ENCODE peak calls at places on chromosomes 4 and X, in nine cellular contexts. One of them, this sample, is unnamed. For H3K4me1, the result is how much of the 10 kb centered on the place peaks cover.

GRCh38 chr4:19178835-19179234 is 1072.9 kb upstream of the SLIT2 start:
- DNase-seq in uterus: no peak
- DNase-seq in ovary: no peak
- DNase-seq in upper lobe of left lung: no peak
- DNase-seq in body of pancreas: no peak
- DNase-seq in IMR-90: no peak
- DNase-seq in tibial nerve: no peak
- DNase-seq in testis: no peak
- DNase-seq in adrenal gland: no peak
- DNase-seq in this sample: no peak

GRCh38 chr4:140246216-140246615 is 92.2 kb upstream of the MAML3 start:
- DNase-seq in uterus: no peak
- DNase-seq in ovary: no peak
- DNase-seq in upper lobe of left lung: no peak
- DNase-seq in body of pancreas: no peak
- DNase-seq in IMR-90: no peak
- DNase-seq in tibial nerve: no peak
- DNase-seq in testis: no peak
- DNase-seq in adrenal gland: no peak
- DNase-seq in this sample: no peak

GRCh38 chr4:8709729-8710360 is 117.3 kb downstream of the CPZ start:
- DNase-seq in uterus: peak
- DNase-seq in ovary: no peak
- DNase-seq in upper lobe of left lung: no peak
- DNase-seq in body of pancreas: peak
- DNase-seq in IMR-90: no peak
- DNase-seq in tibial nerve: no peak
- DNase-seq in testis: no peak
- DNase-seq in adrenal gland: no peak
- DNase-seq in this sample: peak

GRCh38 chr4:82905205-82905604 is 4.7 kb downstream of the THAP9 start:
- DNase-seq in uterus: no peak
- DNase-seq in ovary: no peak
- DNase-seq in upper lobe of left lung: no peak
- DNase-seq in body of pancreas: no peak
- DNase-seq in IMR-90: peak
- DNase-seq in tibial nerve: no peak
- DNase-seq in testis: no peak
- DNase-seq in adrenal gland: no peak
- DNase-seq in this sample: no peak

GRCh38 chr4:87068591-87069021 is 133.8 kb downstream of the AFF1 start:
- DNase-seq in uterus: no peak
- DNase-seq in ovary: no peak
- DNase-seq in upper lobe of left lung: no peak
- DNase-seq in body of pancreas: no peak
- DNase-seq in IMR-90: no peak
- DNase-seq in tibial nerve: no peak
- DNase-seq in testis: no peak
- DNase-seq in adrenal gland: no peak
- DNase-seq in this sample: no peak

GRCh38 chrX:49058794-49059193 is at the start of gene CCDC120:
- DNase-seq in uterus: no peak
- DNase-seq in ovary: no peak
- DNase-seq in upper lobe of left lung: no peak
- DNase-seq in body of pancreas: peak
- DNase-seq in IMR-90: no peak
- DNase-seq in tibial nerve: no peak
- DNase-seq in testis: no peak
- DNase-seq in adrenal gland: no peak
- DNase-seq in this sample: peak

GRCh38 chrX:108261541-108262218 is 170.1 kb downstream of the ATG4A start:
- DNase-seq in uterus: no peak
- DNase-seq in ovary: no peak
- DNase-seq in upper lobe of left lung: no peak
- DNase-seq in body of pancreas: no peak
- DNase-seq in IMR-90: peak
- DNase-seq in tibial nerve: no peak
- DNase-seq in testis: no peak
- DNase-seq in adrenal gland: no peak
- DNase-seq in this sample: no peak

GRCh38 chrX:22015144-22015750 is 16.9 kb upstream of the PHEX start:
- DNase-seq in uterus: no peak
- DNase-seq in ovary: no peak
- DNase-seq in upper lobe of left lung: no peak
- DNase-seq in body of pancreas: no peak
- DNase-seq in IMR-90: no peak
- DNase-seq in tibial nerve: no peak
- DNase-seq in testis: no peak
- DNase-seq in adrenal gland: no peak
- DNase-seq in this sample: no peak

GRCh38 chrX:20378291-20378920 is 111.7 kb upstream of the RPS6KA3 start:
- DNase-seq in uterus: no peak
- DNase-seq in ovary: no peak
- DNase-seq in upper lobe of left lung: no peak
- DNase-seq in body of pancreas: no peak
- DNase-seq in IMR-90: peak
- DNase-seq in tibial nerve: no peak
- DNase-seq in testis: no peak
- DNase-seq in adrenal gland: no peak
- DNase-seq in this sample: no peak

GRCh38 chrX:66014560-66014959 is 25.3 kb downstream of the VSIG4 start:
- DNase-seq in uterus: no peak
- DNase-seq in ovary: no peak
- DNase-seq in upper lobe of left lung: no peak
- DNase-seq in body of pancreas: no peak
- DNase-seq in IMR-90: no peak
- DNase-seq in tibial nerve: no peak
- DNase-seq in testis: no peak
- DNase-seq in adrenal gland: no peak
- DNase-seq in this sample: no peak

GRCh38 chrX:108699368-108699767 is 37.0 kb downstream of the IRS4 start:
- DNase-seq in uterus: no peak
- DNase-seq in ovary: no peak
- DNase-seq in upper lobe of left lung: no peak
- DNase-seq in body of pancreas: no peak
- DNase-seq in IMR-90: peak
- DNase-seq in tibial nerve: no peak
- DNase-seq in testis: no peak
- DNase-seq in adrenal gland: no peak
- DNase-seq in this sample: no peak

GRCh38 chr4:106763044-106763443 is 273.1 kb downstream of the DKK2 start:
- DNase-seq in uterus: no peak
- DNase-seq in ovary: no peak
- DNase-seq in upper lobe of left lung: no peak
- DNase-seq in body of pancreas: no peak
- DNase-seq in IMR-90: no peak
- DNase-seq in tibial nerve: no peak
- DNase-seq in testis: no peak
- DNase-seq in adrenal gland: no peak
- DNase-seq in this sample: no peak

GRCh38 chr4:65599335-65599734 is 71.0 kb downstream of the EPHA5 start:
- DNase-seq in uterus: no peak
- DNase-seq in ovary: no peak
- DNase-seq in upper lobe of left lung: no peak
- DNase-seq in body of pancreas: no peak
- DNase-seq in IMR-90: peak
- DNase-seq in tibial nerve: no peak
- DNase-seq in testis: no peak
- DNase-seq in adrenal gland: no peak
- DNase-seq in this sample: no peak

GRCh38 chr4:182736207-182736606 is 181.0 kb downstream of the DCTD start:
- DNase-seq in uterus: no peak
- DNase-seq in ovary: no peak
- DNase-seq in upper lobe of left lung: no peak
- DNase-seq in body of pancreas: no peak
- DNase-seq in IMR-90: no peak
- DNase-seq in tibial nerve: no peak
- DNase-seq in testis: no peak
- DNase-seq in adrenal gland: no peak
- DNase-seq in this sample: no peak

DNA sequence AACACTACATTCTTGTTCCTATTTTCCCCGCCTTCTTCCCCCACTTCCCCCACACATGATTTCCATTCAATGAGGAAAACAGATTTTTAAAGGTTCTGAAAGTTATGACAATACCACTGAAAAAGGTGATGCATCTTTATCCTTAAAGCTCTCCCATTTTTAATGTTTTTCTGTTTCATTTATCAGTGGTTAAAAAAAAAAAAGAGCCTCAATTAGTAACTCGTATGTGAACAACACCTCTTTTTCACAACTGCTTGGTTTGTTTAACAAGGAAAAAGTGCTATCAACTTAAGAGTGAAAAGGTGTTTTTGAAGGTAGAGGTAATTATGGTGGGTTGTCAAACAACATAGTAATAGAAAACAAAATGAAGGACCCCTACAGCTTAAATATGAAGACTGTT is 8.2 kb upstream of the CAMK2D start:
- DNase-seq in uterus: no peak
- DNase-seq in ovary: no peak
- DNase-seq in upper lobe of left lung: no peak
- DNase-seq in body of pancreas: no peak
- DNase-seq in IMR-90: no peak
- DNase-seq in tibial nerve: no peak
- DNase-seq in testis: no peak
- DNase-seq in adrenal gland: no peak
- DNase-seq in this sample: no peak
- TF ChIP-seq POLR2A in uterus: no peak
- TF ChIP-seq POLR2A in ovary: no peak
- TF ChIP-seq POLR2A in upper lobe of left lung: no peak
- TF ChIP-seq POLR2A in body of pancreas: no peak
- TF ChIP-seq POLR2A in IMR-90: no peak
- TF ChIP-seq POLR2A in tibial nerve: no peak
- TF ChIP-seq POLR2A in testis: no peak
- TF ChIP-seq POLR2A in adrenal gland: no peak
- TF ChIP-seq POLR2A in this sample: no peak

DNA sequence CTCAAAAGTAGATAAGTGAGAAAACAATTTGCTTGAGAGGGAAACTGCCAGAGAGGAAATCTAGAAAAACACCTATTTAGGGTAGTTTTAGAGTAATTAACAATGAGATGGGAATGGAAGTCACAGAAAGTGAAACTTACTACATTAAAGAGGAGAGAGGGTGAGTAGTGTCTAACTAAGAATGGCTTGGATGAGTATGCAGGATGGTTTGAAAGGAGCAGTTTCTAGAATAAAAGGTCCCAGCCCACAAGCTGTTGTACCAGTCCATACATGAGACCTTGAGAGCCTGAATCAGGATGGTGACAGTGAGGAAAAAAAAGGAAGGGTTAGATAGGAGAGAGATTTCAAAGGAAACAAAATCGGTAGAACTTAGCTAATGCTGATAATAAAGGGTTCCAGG is 1.3 kb downstream of the GAR1 start:
- DNase-seq in uterus: no peak
- DNase-seq in ovary: no peak
- DNase-seq in upper lobe of left lung: no peak
- DNase-seq in body of pancreas: no peak
- DNase-seq in IMR-90: no peak
- DNase-seq in tibial nerve: no peak
- DNase-seq in testis: no peak
- DNase-seq in adrenal gland: no peak
- DNase-seq in this sample: no peak
- H3K4me3 ChIP-seq in uterus: no peak
- H3K4me3 ChIP-seq in ovary: no peak
- H3K4me3 ChIP-seq in upper lobe of left lung: no peak
- H3K4me3 ChIP-seq in body of pancreas: no peak
- H3K4me3 ChIP-seq in IMR-90: peak
- H3K4me3 ChIP-seq in tibial nerve: no peak
- H3K4me3 ChIP-seq in testis: no peak
- H3K4me3 ChIP-seq in adrenal gland: no peak
- H3K4me3 ChIP-seq in this sample: no peak

DNA sequence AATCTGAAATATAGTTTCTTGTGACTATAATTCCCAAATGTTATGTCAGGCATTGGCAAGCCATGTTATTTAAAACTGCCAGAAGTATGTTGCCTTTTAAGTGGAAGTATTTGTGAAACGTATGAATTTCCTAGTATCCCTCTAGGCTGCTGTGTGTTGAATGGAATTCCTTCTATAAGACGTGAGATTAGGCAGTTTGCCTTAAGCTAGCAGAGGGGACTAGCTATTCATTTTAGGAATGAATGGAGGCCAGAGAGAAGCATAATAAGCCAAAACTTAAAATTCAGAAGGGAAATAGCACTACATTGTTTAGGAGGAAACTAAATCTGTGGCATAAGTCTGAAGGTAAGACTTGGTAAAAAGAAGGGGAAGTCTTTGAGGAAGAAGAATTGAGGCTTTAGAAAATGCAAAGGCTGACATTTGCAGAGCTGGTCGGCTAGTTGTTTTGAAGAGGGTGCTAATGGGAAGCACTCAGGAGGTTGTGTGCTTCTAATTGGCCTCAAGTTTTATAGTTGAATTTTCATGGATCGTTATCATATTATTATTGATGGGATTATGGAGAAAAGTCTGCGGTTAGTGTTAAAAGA is 57.1 kb downstream of the TMEM131L start:
- DNase-seq in uterus: no peak
- DNase-seq in ovary: no peak
- DNase-seq in upper lobe of left lung: no peak
- DNase-seq in body of pancreas: no peak
- DNase-seq in IMR-90: no peak
- DNase-seq in tibial nerve: no peak
- DNase-seq in testis: no peak
- DNase-seq in adrenal gland: no peak
- DNase-seq in this sample: no peak
- H3K4me1 ChIP-seq in uterus: under half
- H3K4me1 ChIP-seq in ovary: under half
- H3K4me1 ChIP-seq in upper lobe of left lung: under half
- H3K4me1 ChIP-seq in body of pancreas: half or more
- H3K4me1 ChIP-seq in IMR-90: under half
- H3K4me1 ChIP-seq in tibial nerve: under half
- H3K4me1 ChIP-seq in testis: under half
- H3K4me1 ChIP-seq in adrenal gland: under half
- H3K4me1 ChIP-seq in this sample: under half

GRCh38 chrX:118347131-118347530 is 1.2 kb downstream of the WDR44 start:
- DNase-seq in uterus: no peak
- DNase-seq in ovary: no peak
- DNase-seq in upper lobe of left lung: no peak
- DNase-seq in body of pancreas: no peak
- DNase-seq in IMR-90: peak
- DNase-seq in tibial nerve: no peak
- DNase-seq in testis: no peak
- DNase-seq in adrenal gland: no peak
- DNase-seq in this sample: no peak

GRCh38 chrX:118348186-118348810 is 2.4 kb downstream of the WDR44 start:
- DNase-seq in uterus: no peak
- DNase-seq in ovary: no peak
- DNase-seq in upper lobe of left lung: no peak
- DNase-seq in body of pancreas: no peak
- DNase-seq in IMR-90: no peak
- DNase-seq in tibial nerve: no peak
- DNase-seq in testis: no peak
- DNase-seq in adrenal gland: no peak
- DNase-seq in this sample: no peak

GRCh38 chrX:118345045-118345400 is 883 bp upstream of the WDR44 start:
- DNase-seq in uterus: no peak
- DNase-seq in ovary: no peak
- DNase-seq in upper lobe of left lung: no peak
- DNase-seq in body of pancreas: no peak
- DNase-seq in IMR-90: no peak
- DNase-seq in tibial nerve: no peak
- DNase-seq in testis: no peak
- DNase-seq in adrenal gland: no peak
- DNase-seq in this sample: no peak

GRCh38 chrX:118346258-118347094 is 570 bp downstream of the WDR44 start:
- DNase-seq in uterus: no peak
- DNase-seq in ovary: peak
- DNase-seq in upper lobe of left lung: peak
- DNase-seq in body of pancreas: peak
- DNase-seq in IMR-90: no peak
- DNase-seq in tibial nerve: no peak
- DNase-seq in testis: peak
- DNase-seq in adrenal gland: peak
- DNase-seq in this sample: no peak

GRCh38 chrX:118345401-118346257 is at the start of gene WDR44:
- DNase-seq in uterus: peak
- DNase-seq in ovary: peak
- DNase-seq in upper lobe of left lung: peak
- DNase-seq in body of pancreas: peak
- DNase-seq in IMR-90: peak
- DNase-seq in tibial nerve: peak
- DNase-seq in testis: peak
- DNase-seq in adrenal gland: peak
- DNase-seq in this sample: peak
- TF ChIP-seq POLR2A in uterus: peak
- TF ChIP-seq POLR2A in ovary: peak
- TF ChIP-seq POLR2A in upper lobe of left lung: no peak
- TF ChIP-seq POLR2A in body of pancreas: peak
- TF ChIP-seq POLR2A in IMR-90: peak
- TF ChIP-seq POLR2A in tibial nerve: peak
- TF ChIP-seq POLR2A in testis: peak
- TF ChIP-seq POLR2A in adrenal gland: peak
- TF ChIP-seq POLR2A in this sample: peak